ENCODE peak calls at places on chromosomes 4 and X, in six cellular contexts. Z is AG04450; Q is mesenchymal stem cell; P is CD4-positive, alpha-beta T cell; T is CD4-positive, CD25-positive, alpha-beta regulatory T cell; R is A673. N is an unnamed sample.

GRCh38 chr4:118988635-118988972 is 100.0 kb downstream of the SYNPO2 start:
- DNase-seq in Z (no peak), Q (no peak), R (no peak), P (no peak), T (no peak), N (no peak)

GRCh38 chr4:158823461-158823873 is 54.6 kb downstream of the FNIP2 start:
- DNase-seq in T (no peak), Q (peak), P (no peak), Z (no peak), R (no peak), N (peak)

GRCh38 chr4:164509951-164510350 is 244.0 kb upstream of the SMIM31 start:
- DNase-seq in R (peak), Z (no peak), T (no peak), Q (no peak), P (no peak), N (no peak)

GRCh38 chrX:107632291-107632690 is 4.0 kb downstream of the PRPS1 start:
- DNase-seq in Q (no peak), R (no peak), T (no peak), P (no peak), Z (no peak), N (no peak)

GRCh38 chr4:98781641-98782348 is 123.4 kb upstream of the TSPAN5 start:
- DNase-seq in Z (no peak), R (no peak), Q (no peak), P (no peak), T (no peak), N (no peak)

GRCh38 chrX:40772290-40772689 is 36.9 kb upstream of the MED14 start:
- DNase-seq in P (no peak), Q (peak), R (no peak), Z (no peak), T (no peak), N (peak)

GRCh38 chr4:166078383-166078782 is 205.3 kb downstream of the TLL1 start:
- DNase-seq in R (no peak), Z (no peak), T (no peak), Q (no peak), P (no peak), N (no peak)

GRCh38 chrX:63658920-63659319 is 126.1 kb downstream of the ARHGEF9 start:
- DNase-seq in P (no peak), T (no peak), Q (peak), R (no peak), Z (no peak), N (no peak)

GRCh38 chrX:66191563-66191962 is 27.5 kb downstream of the HEPH start:
- DNase-seq in P (no peak), R (no peak), Z (no peak), T (no peak), Q (no peak), N (no peak)

GRCh38 chrX:23844502-23845138 is 61.6 kb downstream of the SAT1 start:
- DNase-seq in R (no peak), Q (peak), T (no peak), P (no peak), Z (no peak), N (no peak)
- H3K27ac ChIP-seq in R (no peak), Q (no peak), T (no peak), P (no peak), Z (no peak), N (peak)

GRCh38 chr4:73945140-73945539 is 36.7 kb downstream of the PF4 start:
- DNase-seq in Q (no peak), P (no peak), T (no peak), R (no peak), Z (no peak), N (no peak)

GRCh38 chr4:73944061-73944875 is 37.6 kb downstream of the PF4 start:
- DNase-seq in Z (no peak), P (no peak), T (no peak), R (no peak), Q (peak), N (no peak)

GRCh38 chr4:73945674-73946449 is 36.0 kb downstream of the PF4 start:
- DNase-seq in P (no peak), R (no peak), Z (no peak), T (no peak), Q (no peak), N (no peak)

GRCh38 chr4:73948990-73949706 is 32.7 kb downstream of the PF4 start:
- DNase-seq in T (no peak), Q (no peak), Z (no peak), R (no peak), P (no peak), N (no peak)

GRCh38 chr4:73947239-73947985 is 34.4 kb downstream of the PF4 start:
- DNase-seq in T (no peak), P (no peak), Z (no peak), R (no peak), Q (no peak), N (no peak)
- H3K27ac ChIP-seq in T (no peak), P (no peak), Z (no peak), R (no peak), Q (no peak), N (no peak)

GRCh38 chr4:37864786-37865185 is 26.1 kb upstream of the TBC1D1 start:
- DNase-seq in T (no peak), Q (no peak), R (no peak), Z (no peak), P (no peak), N (no peak)

GRCh38 chr4:37867102-37867501 is 23.8 kb upstream of the TBC1D1 start:
- DNase-seq in T (no peak), Q (no peak), R (no peak), P (no peak), Z (no peak), N (no peak)

DNA sequence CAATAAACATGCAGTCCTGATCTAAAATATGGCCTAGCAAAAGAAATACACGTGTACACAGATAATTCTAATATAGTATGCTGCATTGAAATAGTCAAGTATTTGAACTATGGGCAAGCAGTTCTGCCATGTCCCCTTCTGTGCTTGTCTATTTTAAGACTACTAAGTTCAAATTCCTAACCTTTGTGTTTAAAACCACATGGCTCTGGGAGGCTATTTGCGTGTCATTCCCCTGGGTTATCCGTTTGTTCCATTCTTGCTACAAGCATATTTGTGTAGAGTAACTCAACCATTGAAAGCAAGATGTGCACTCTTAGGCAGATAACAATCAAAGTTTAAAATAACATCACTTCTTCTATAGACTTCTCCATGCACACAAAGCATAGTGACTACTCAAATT is 25.4 kb upstream of the TBC1D1 start:
- DNase-seq in Z (no peak), Q (peak), P (no peak), R (no peak), T (no peak), N (no peak)
- H3K27ac ChIP-seq in Z (no peak), Q (no peak), P (no peak), R (no peak), T (no peak), N (no peak)

DNA sequence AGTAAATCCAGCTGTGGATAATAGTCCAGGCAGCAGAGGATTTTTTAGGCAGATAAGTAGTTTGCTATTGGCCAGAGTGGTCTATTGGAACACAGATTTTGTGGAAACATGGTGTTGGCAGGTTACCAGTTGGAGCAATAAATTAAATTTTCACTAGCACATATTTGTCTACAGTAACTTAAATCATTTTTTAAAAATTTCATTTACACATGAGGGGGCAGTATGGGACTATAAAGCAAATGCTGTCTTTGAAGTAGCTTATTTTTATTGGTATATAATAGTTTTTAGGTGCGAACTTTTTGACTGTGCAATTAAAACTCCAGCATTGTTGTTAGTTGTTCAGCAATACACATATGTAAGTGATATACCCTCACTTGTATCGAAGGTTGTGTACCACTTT is 289.8 kb downstream of the ARHGAP10 start:
- DNase-seq in P (no peak), T (peak), R (no peak), Z (no peak), Q (no peak), N (no peak)
- H3K27ac ChIP-seq in P (no peak), T (no peak), R (no peak), Z (no peak), Q (no peak), N (no peak)

GRCh38 chrX:16807976-16808542 is 21.8 kb downstream of the TXLNG start:
- DNase-seq in Q (peak), P (no peak), Z (peak), T (no peak), R (no peak), N (no peak)
- H3K27ac ChIP-seq in Q (no peak), P (no peak), Z (peak), T (no peak), R (no peak), N (no peak)

DNA sequence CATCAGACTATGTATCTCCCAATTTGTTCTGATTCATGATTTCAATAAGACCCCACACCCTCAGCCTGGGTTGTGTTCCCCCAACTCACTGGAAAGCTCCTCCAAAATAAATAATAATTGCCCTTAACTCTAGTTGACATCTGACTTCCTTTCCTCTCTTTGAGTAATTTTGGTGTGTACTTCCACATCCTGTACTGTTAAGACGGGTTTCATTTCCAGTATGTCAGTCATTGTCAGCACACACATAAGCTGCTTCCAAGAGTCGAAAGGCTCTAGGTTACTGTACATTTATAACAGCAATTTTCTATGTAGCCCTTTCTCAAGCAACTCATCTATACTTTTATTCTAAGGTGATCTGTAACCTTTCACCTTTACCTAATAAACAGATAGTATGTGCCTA is 52.1 kb upstream of the C1QTNF7 start:
- DNase-seq in R (no peak), P (no peak), Z (no peak), T (peak), Q (no peak), N (no peak)
- H3K27ac ChIP-seq in R (no peak), P (no peak), Z (no peak), T (no peak), Q (no peak), N (peak)

DNA sequence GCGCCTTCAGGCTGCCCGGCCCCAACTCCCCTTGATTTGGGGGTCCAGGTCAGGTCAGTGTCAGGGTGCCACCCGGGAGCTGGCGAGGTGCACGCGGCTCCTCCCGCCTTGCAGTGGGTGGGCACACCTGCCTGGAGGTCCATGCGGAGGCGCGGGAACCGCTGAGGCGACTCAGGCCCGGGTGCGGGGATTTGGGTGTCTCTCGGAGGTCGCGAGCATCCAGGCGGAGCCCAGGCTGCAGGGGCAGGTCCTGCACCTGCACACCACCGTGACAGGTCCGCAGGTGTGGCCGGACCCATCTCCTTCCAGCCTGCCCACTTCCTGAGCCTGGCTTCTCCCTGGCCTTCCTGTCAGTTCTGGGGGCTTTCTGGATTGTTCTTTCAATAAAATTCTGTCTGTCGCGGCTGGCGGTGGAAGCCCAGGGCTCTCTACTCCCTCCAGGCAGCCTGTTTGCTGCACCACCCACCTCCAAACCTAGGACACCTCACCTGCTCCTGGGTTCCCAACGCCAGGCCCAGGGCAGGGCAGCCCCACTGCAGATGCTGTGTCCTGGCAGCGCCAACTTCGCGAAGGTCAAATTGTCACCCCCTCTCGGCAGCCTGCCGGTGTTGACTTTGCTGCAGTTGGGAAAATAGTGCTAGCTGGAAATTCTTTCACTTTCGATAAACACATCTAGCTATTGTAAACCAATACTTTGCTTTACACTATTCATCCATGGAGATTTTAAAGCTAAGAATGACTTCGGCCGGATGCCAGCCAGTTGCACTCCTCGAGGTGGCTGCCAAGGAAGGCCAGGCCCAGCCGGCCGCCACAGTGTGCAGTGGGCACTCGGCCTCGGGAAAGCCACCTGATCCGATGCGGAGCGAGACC is 35.9 kb downstream of the FGFRL1 start:
- DNase-seq in R (no peak), P (no peak), Q (no peak), Z (no peak), T (peak), N (no peak)
- H3K27ac ChIP-seq in R (no peak), P (no peak), Q (no peak), Z (peak), T (no peak), N (no peak)

N was measured in epithelial cell of prostate.